ENCODE peak calls at places on chromosomes 12 and 14, in seven cellular contexts. U is fibroblast of villous mesenchyme, C is GM12864, K is activated T-cell treated with anti-CD3 and anti-CD28 coated beads for 48 hours, E is AG10803, F is smooth muscle cell of the brain vasculature, I is T-cell. D is an unnamed sample.

GRCh38 chr12:22759769-22760674 is 135.1 kb downstream of the ETNK1 start:
- DNase-seq in K (no peak), E (no peak), C (no peak), U (peak), F (no peak), I (no peak), D (peak)

GRCh38 chr14:76941544-76942287 is 86.8 kb downstream of the IRF2BPL start:
- DNase-seq in C (no peak), I (no peak), U (no peak), F (no peak), K (no peak), E (no peak), D (peak)

GRCh38 chr14:77065851-77066554 is 32.1 kb upstream of the CIPC start:
- DNase-seq in I (no peak), F (no peak), K (no peak), C (no peak), E (no peak), U (no peak), D (no peak)

GRCh38 chr14:100861188-100861936 is 35.4 kb downstream of the MEG3 start:
- DNase-seq in E (no peak), I (no peak), C (no peak), K (no peak), F (no peak), U (no peak), D (no peak)

GRCh38 chr14:34424488-34424887 is 37.6 kb downstream of the SPTSSA start:
- DNase-seq in C (no peak), I (no peak), F (no peak), U (no peak), E (no peak), K (no peak), D (no peak)

GRCh38 chr12:19440916-19441315 is 1.6 kb downstream of the AEBP2 start:
- DNase-seq in F (no peak), C (no peak), I (no peak), E (no peak), K (no peak), U (peak), D (no peak)

GRCh38 chr12:51675062-51675803 is 84.2 kb downstream of the SCN8A start:
- DNase-seq in F (no peak), C (no peak), I (no peak), E (no peak), U (no peak), K (no peak), D (no peak)

GRCh38 chr14:80146941-80147340 is 64.4 kb downstream of the DIO2 start:
- DNase-seq in I (no peak), K (no peak), U (no peak), C (no peak), E (no peak), F (no peak), D (no peak)

GRCh38 chr12:39236994-39237393 is 205.9 kb downstream of the KIF21A start:
- DNase-seq in C (no peak), K (no peak), F (no peak), E (peak), I (no peak), U (peak), D (no peak)

GRCh38 chr12:575129-575502 is 88.1 kb downstream of the NINJ2 start:
- DNase-seq in C (no peak), K (no peak), E (no peak), F (no peak), U (no peak), I (no peak), D (no peak)

GRCh38 chr12:120347766-120348165 is 20.2 kb upstream of the PLA2G1B start:
- DNase-seq in U (no peak), C (no peak), I (no peak), E (no peak), F (no peak), K (no peak), D (no peak)

GRCh38 chr12:11812558-11813421 is 163.3 kb downstream of the ETV6 start:
- DNase-seq in C (no peak), F (no peak), K (no peak), I (no peak), E (peak), U (peak), D (no peak)

GRCh38 chr14:49593016-49593415 is 5.7 kb upstream of the LRR1 start:
- DNase-seq in U (peak), C (no peak), F (no peak), K (no peak), E (no peak), I (no peak), D (no peak)

GRCh38 chr12:82109243-82109642 is 248.9 kb downstream of the CCDC59 start:
- DNase-seq in K (no peak), C (no peak), F (no peak), E (no peak), I (no peak), U (no peak), D (no peak)

GRCh38 chr12:52086944-52087835 is 7.7 kb downstream of the SMIM41 start:
- DNase-seq in F (no peak), U (no peak), K (no peak), I (no peak), E (no peak), C (no peak), D (no peak)

GRCh38 chr14:76918751-76919421 is 92.7 kb downstream of the LRRC74A start:
- DNase-seq in E (peak), U (peak), I (no peak), C (no peak), K (no peak), F (peak), D (peak)

GRCh38 chr14:34554540-34555250 is 15.2 kb upstream of the EAPP start:
- DNase-seq in K (no peak), E (peak), C (no peak), F (no peak), I (no peak), U (no peak), D (no peak)

GRCh38 chr12:115835445-115835844 is 442.0 kb downstream of the MED13L start:
- DNase-seq in U (no peak), E (no peak), K (no peak), C (no peak), F (no peak), I (no peak), D (no peak)

GRCh38 chr14:86722612-86723253 is 1192.8 kb downstream of the FLRT2 start:
- DNase-seq in F (no peak), U (no peak), K (no peak), I (no peak), E (no peak), C (no peak), D (no peak)

GRCh38 chr12:11727133-11727664 is 77.7 kb downstream of the ETV6 start:
- DNase-seq in K (peak), C (no peak), U (no peak), I (peak), F (no peak), E (no peak), D (no peak)

GRCh38 chr14:58637391-58638230 is at the start of gene DACT1:
- DNase-seq in I (peak), F (no peak), E (peak), K (peak), U (peak), C (no peak), D (peak)

GRCh38 chr12:130141105-130141504 is 21.2 kb upstream of the FZD10 start:
- DNase-seq in K (no peak), F (no peak), U (no peak), C (no peak), I (no peak), E (no peak), D (no peak)

GRCh38 chr14:96274122-96274910 is 18.3 kb downstream of the BDKRB1 start:
- DNase-seq in F (no peak), I (no peak), K (no peak), C (no peak), E (peak), U (peak), D (no peak)

GRCh38 chr12:84508943-84509342 is 403.7 kb downstream of the SLC6A15 start:
- DNase-seq in K (no peak), C (no peak), F (no peak), I (no peak), E (peak), U (peak), D (no peak)

D was measured in ovary.